ENCODE peak calls at places on chromosomes 7 and 10, in four cellular contexts. U is mammary epithelial cell, K is adrenal gland, F is A549. V is an unnamed sample.

GRCh38 chr10:102113956-102114857 is 6.0 kb downstream of the LDB1 start:
- DNase-seq in U (peak), F (no peak), K (peak), V (peak)

GRCh38 chr7:68107968-68108367 is 1111.3 kb downstream of the TYW1 start:
- DNase-seq in K (no peak), F (no peak), U (no peak), V (no peak)

GRCh38 chr7:32948202-32948601 is 9.0 kb upstream of the FKBP9 start:
- DNase-seq in K (no peak), U (no peak), F (no peak), V (no peak)

GRCh38 chr10:78980354-78980753 is 88.4 kb upstream of the ZMIZ1 start:
- DNase-seq in K (no peak), U (no peak), F (no peak), V (no peak)

GRCh38 chr10:43211030-43211429 is 55.8 kb downstream of the RASGEF1A start:
- DNase-seq in U (peak), F (no peak), K (no peak), V (no peak)

GRCh38 chr10:120005408-120006280 is 113.1 kb downstream of the SEC23IP start:
- DNase-seq in F (peak), U (no peak), K (no peak), V (no peak)

GRCh38 chr10:28120043-28120749 is 121.3 kb upstream of the ODAD2 start:
- DNase-seq in F (no peak), K (peak), U (no peak), V (no peak)

GRCh38 chr10:71671983-71672535 is 47.5 kb downstream of the C10orf105 start:
- DNase-seq in K (no peak), F (no peak), U (no peak), V (no peak)

GRCh38 chr7:43112941-43113621 is 634 bp downstream of the HECW1 start:
- DNase-seq in U (peak), F (peak), K (peak), V (peak)

GRCh38 chr10:73940634-73941221 is 29.8 kb downstream of the PLAU start:
- DNase-seq in K (peak), F (peak), U (peak), V (peak)

GRCh38 chr10:14601872-14602725 is 172.6 kb downstream of the FAM107B start:
- DNase-seq in K (peak), U (peak), F (peak), V (no peak)

GRCh38 chr10:101495324-101495925 is 92.6 kb downstream of the POLL start:
- DNase-seq in K (no peak), U (peak), F (peak), V (no peak)

GRCh38 chr7:158706273-158706704 is 1.7 kb upstream of the NCAPG2 start:
- DNase-seq in K (no peak), F (no peak), U (no peak), V (no peak)

GRCh38 chr10:125592897-125593296 is 90.1 kb downstream of the TEX36 start:
- DNase-seq in F (no peak), K (no peak), U (no peak), V (no peak)

GRCh38 chr7:82677493-82677892 is 233.9 kb upstream of the CACNA2D1 start:
- DNase-seq in U (no peak), K (no peak), F (no peak), V (no peak)

GRCh38 chr10:1367938-1368697 is 311.9 kb downstream of the WDR37 start:
- DNase-seq in K (no peak), U (no peak), F (no peak), V (no peak)

GRCh38 chr10:93762979-93763391 is 5.2 kb downstream of the LGI1 start:
- DNase-seq in U (peak), K (no peak), F (no peak), V (no peak)

DNA sequence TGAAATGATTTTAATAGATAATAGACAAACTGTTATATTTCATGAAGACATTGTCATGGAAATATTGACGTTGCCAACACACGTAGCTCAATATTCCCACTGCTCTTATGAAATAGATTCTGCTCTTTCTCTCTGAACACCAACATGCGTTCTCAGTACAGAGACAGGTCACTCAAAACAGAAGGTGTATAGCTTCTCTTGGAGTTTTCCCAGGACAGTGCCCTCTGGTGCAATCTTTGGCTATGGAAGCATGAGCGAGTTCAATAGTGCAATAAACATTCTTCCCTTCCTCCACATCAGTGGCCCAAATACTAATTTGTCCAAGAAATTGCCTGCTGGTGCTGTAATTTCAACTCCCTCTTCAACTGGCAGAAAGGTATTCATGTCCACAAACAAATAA is 145.3 kb downstream of the MAGI2 start:
- DNase-seq in K (peak), U (peak), F (peak), V (no peak)
- TF ChIP-seq CTCF in K (no peak), U (peak), F (peak), V (no peak)

GRCh38 chr10:60662917-60663614 is 115.2 kb upstream of the CDK1 start:
- DNase-seq in F (no peak), K (no peak), U (peak), V (no peak)
- TF ChIP-seq CTCF in F (no peak), K (no peak), U (no peak), V (no peak)

GRCh38 chr7:122014697-122015096 is 129.4 kb downstream of the AASS start:
- DNase-seq in F (no peak), K (no peak), U (no peak), V (no peak)
- TF ChIP-seq CTCF in F (no peak), K (no peak), U (no peak), V (no peak)

GRCh38 chr7:120714945-120715344 is 143.0 kb downstream of the TSPAN12 start:
- DNase-seq in U (no peak), F (no peak), K (peak), V (no peak)

DNA sequence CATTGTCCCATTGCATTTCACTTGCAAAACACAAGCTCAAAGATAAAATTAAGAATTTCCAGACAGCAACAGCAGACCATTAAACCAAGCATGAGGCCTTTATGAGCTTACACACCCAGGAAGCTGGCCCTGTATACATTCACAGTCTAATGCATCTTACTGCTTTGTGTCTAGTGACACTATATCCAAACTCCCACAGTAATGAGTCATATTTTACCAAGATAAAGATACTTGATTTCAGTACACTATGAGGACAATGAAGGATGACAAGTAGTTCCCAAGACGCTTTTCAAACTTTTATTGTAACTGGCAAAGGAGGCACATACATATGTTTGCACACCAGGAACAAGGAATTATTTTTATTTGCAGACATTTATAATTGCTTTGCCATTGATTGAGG is 148.0 kb downstream of the TSPAN12 start:
- DNase-seq in U (no peak), K (no peak), F (no peak), V (no peak)
- TF ChIP-seq CTCF in U (no peak), K (no peak), F (no peak), V (no peak)

V was measured in endothelial cell.